ENCODE peak calls at places on chromosomes 2 and 18, in seven cellular contexts. X is upper lobe of right lung, P is fibroblast of lung, N is PC-9, O is heart left ventricle, W is A549, L is astrocyte. Q is an unnamed sample. For H3K4me1, the result is how much of the 10 kb centered on the place peaks cover.

GRCh38 chr2:135245055-135245454 is 193.0 kb downstream of the RAB3GAP1 start:
- DNase-seq in X (no peak), P (peak), N (peak), O (no peak), W (no peak), L (peak), Q (no peak)

GRCh38 chr2:12507295-12507694 is 209.4 kb upstream of the TRIB2 start:
- DNase-seq in X (no peak), P (peak), N (peak), O (no peak), W (no peak), L (peak), Q (no peak)

GRCh38 chr2:129877795-129878775 is 101.4 kb upstream of the RAB6C start:
- DNase-seq in X (peak), P (peak), N (no peak), O (peak), W (peak), L (peak), Q (peak)

GRCh38 chr18:6920099-6920955 is 190.8 kb downstream of the ARHGAP28 start:
- DNase-seq in X (no peak), P (peak), N (peak), O (no peak), W (peak), L (peak), Q (no peak)

GRCh38 chr2:99821572-99822369 is 320.6 kb downstream of the AFF3 start:
- DNase-seq in X (no peak), P (peak), N (no peak), O (no peak), W (no peak), L (peak), Q (no peak)

GRCh38 chr2:173881466-173881865 is 83.7 kb downstream of the SP3 start:
- DNase-seq in X (no peak), P (peak), N (no peak), O (no peak), W (no peak), L (peak), Q (no peak)

GRCh38 chr2:42964444-42965081 is 172.2 kb upstream of the HAAO start:
- DNase-seq in X (no peak), P (peak), N (peak), O (peak), W (no peak), L (peak), Q (peak)

GRCh38 chr2:120936476-120937334 is 201.0 kb downstream of the GLI2 start:
- DNase-seq in X (no peak), P (no peak), N (no peak), O (no peak), W (no peak), L (peak), Q (no peak)

GRCh38 chr2:88753833-88754584 is 62.5 kb downstream of the RPIA start:
- DNase-seq in X (no peak), P (peak), N (no peak), O (no peak), W (no peak), L (peak), Q (no peak)

GRCh38 chr2:233473878-233474277 is 92.7 kb downstream of the USP40 start:
- DNase-seq in X (no peak), P (no peak), N (no peak), O (no peak), W (no peak), L (no peak), Q (no peak)

GRCh38 chr18:27838230-27838629 is 338.7 kb downstream of the CDH2 start:
- DNase-seq in X (no peak), P (no peak), N (no peak), O (no peak), W (no peak), L (peak), Q (no peak)

GRCh38 chr18:59718108-59719057 is 21.2 kb upstream of the CCBE1 start:
- DNase-seq in X (no peak), P (peak), N (peak), O (no peak), W (peak), L (peak), Q (no peak)

GRCh38 chr2:206740800-206741199 is 22.6 kb upstream of the DYTN start:
- DNase-seq in X (no peak), P (no peak), N (no peak), O (no peak), W (no peak), L (no peak), Q (no peak)

GRCh38 chr18:1811282-1811681 is 760.0 kb downstream of the METTL4 start:
- DNase-seq in X (no peak), P (no peak), N (no peak), O (no peak), W (no peak), L (no peak), Q (no peak)

GRCh38 chr2:232354069-232354468 is 24.5 kb upstream of the ALPP start:
- DNase-seq in X (peak), P (no peak), N (no peak), O (no peak), W (no peak), L (no peak), Q (no peak)

GRCh38 chr2:173159794-173160463 is 84.3 kb downstream of the MAP3K20 start:
- DNase-seq in X (peak), P (peak), N (peak), O (peak), W (peak), L (peak), Q (peak)

GRCh38 chr18:70456376-70456775 is 167.5 kb downstream of the SOCS6 start:
- DNase-seq in X (no peak), P (no peak), N (no peak), O (no peak), W (no peak), L (no peak), Q (no peak)

GRCh38 chr2:240742602-240743095 is 51.0 kb downstream of the AQP12A start:
- DNase-seq in X (no peak), P (no peak), N (no peak), O (no peak), W (no peak), L (no peak), Q (no peak)

GRCh38 chr2:144526826-144527225 is 6.9 kb upstream of the ZEB2 start:
- DNase-seq in X (no peak), P (peak), N (no peak), O (no peak), W (no peak), L (no peak), Q (no peak)

GRCh38 chr18:51097046-51097822 is 67.2 kb downstream of the SMAD4 start:
- DNase-seq in X (no peak), P (no peak), N (no peak), O (no peak), W (no peak), L (no peak), Q (no peak)

DNA sequence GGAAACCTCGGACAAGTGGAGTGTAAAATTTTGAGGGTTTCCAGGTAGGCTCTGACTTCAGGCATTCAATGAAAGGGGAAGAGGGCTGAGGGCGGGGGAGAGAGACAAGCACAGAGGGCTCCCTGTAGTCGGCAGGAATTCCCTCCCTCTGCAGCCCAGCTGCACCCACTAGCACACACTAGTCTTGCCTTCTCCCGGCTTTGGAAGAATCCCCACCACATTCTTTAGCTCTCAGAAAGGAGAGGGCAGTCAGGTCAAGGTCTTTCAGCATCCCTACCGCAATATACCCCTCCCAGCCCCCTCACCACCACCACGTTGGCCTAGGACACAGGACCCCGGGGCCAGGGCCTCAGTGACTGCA is 9.7 kb upstream of the SATB2 start:
- DNase-seq in X (no peak), P (no peak), N (no peak), O (no peak), W (no peak), L (no peak), Q (no peak)
- H3K4me1 ChIP-seq in X (under half), P (under half), N (under half), O (under half), W (under half), L (under half), Q (half or more)

GRCh38 chr2:226117506-226118065 is 682.0 kb downstream of the IRS1 start:
- DNase-seq in X (no peak), P (peak), N (no peak), O (no peak), W (no peak), L (peak), Q (no peak)
- H3K4me1 ChIP-seq in X (under half), P (under half), N (half or more), O (under half), W (half or more), L (under half), Q (under half)

DNA sequence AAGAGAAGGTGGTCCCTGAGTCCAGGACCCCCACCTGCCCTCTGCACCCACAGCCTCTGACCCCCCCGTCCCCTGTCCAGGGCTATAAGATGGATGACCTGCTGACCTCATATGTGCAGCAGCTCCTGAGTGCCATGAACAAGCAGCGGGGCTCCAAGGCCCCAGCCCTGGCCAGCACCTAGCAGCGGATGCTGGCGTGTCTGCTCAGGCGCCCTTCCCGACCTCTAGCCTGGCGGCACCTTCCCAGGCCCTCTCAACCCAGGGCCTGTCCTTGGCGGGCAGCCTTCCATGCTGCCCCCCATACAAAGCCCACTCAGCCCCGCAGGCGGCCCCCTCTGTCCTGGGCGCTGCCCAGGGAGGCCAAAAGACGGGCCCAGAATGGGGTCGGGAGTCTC is 8.7 kb upstream of the GPR17 start:
- DNase-seq in X (no peak), P (no peak), N (no peak), O (no peak), W (no peak), L (no peak), Q (no peak)
- H3K4me1 ChIP-seq in X (under half), P (under half), N (under half), O (half or more), W (under half), L (under half), Q (half or more)

GRCh38 chr2:46575467-46575866 is 96.1 kb downstream of the TMEM247 start:
- DNase-seq in X (no peak), P (no peak), N (no peak), O (no peak), W (no peak), L (no peak), Q (no peak)

GRCh38 chr2:46570396-46570795 is 91.0 kb downstream of the TMEM247 start:
- DNase-seq in X (no peak), P (no peak), N (no peak), O (no peak), W (no peak), L (no peak), Q (no peak)

GRCh38 chr2:46569766-46570165 is 90.4 kb downstream of the TMEM247 start:
- DNase-seq in X (no peak), P (no peak), N (no peak), O (no peak), W (no peak), L (no peak), Q (no peak)

GRCh38 chr2:46578966-46579365 is 99.6 kb downstream of the TMEM247 start:
- DNase-seq in X (no peak), P (no peak), N (no peak), O (no peak), W (no peak), L (no peak), Q (no peak)

DNA sequence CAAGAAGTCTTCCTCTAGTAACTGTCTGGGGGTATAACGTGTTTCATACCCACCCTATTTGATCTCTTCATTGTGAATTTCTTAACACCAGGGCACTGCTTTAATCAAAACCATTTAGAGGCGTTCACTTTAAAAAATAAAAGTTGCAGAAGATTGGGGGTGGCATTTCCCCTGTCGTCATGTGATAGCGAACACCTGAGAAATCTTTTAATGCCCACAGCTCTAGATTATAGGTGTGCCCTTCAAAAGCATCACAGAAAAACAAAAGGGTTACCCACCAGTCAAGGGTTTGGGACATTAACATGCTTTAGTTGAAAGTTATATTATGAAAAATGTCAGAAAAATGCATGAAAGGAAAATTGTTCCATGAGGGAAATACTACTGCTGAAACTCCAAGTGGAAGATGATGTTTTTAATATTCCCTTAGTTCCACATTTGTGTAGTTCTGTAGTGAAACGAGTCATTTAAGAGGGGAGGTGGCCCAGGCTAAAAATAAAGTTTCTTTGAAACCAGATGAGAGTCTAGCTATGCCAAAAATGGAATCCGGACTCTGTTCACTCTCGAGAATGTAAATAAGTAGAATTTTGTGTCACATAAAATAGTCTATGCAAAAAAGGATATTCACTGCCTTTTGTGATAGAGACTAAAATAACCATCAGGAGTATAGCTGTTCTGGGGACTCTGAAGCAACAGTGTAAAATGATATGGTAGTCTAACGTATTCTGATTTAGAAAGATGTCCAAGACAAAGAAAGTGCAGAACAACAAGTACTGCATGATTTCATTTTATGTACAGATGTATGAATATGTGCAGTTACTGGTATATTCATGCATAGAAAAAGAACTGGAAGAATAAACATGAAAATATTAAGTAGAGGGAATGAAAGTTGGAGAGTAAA is 95.3 kb downstream of the TMEM247 start:
- DNase-seq in X (no peak), P (peak), N (no peak), O (no peak), W (no peak), L (no peak), Q (no peak)
- H3K4me1 ChIP-seq in X (under half), P (under half), N (under half), O (under half), W (under half), L (under half), Q (half or more)

GRCh38 chr2:218886461-218886947 is 5.9 kb downstream of the WNT10A start:
- DNase-seq in X (no peak), P (no peak), N (no peak), O (no peak), W (no peak), L (no peak), Q (no peak)

GRCh38 chr2:218882866-218883366 is 2.3 kb downstream of the WNT10A start:
- DNase-seq in X (peak), P (no peak), N (no peak), O (no peak), W (no peak), L (no peak), Q (no peak)

GRCh38 chr2:218883491-218884490 is 3.1 kb downstream of the WNT10A start:
- DNase-seq in X (peak), P (no peak), N (no peak), O (no peak), W (no peak), L (no peak), Q (no peak)

GRCh38 chr2:218885981-218886447 is 5.4 kb downstream of the WNT10A start:
- DNase-seq in X (no peak), P (no peak), N (no peak), O (no peak), W (no peak), L (no peak), Q (no peak)

GRCh38 chr2:218884519-218884918 is 3.9 kb downstream of the WNT10A start:
- DNase-seq in X (no peak), P (no peak), N (no peak), O (no peak), W (no peak), L (no peak), Q (no peak)
- H3K4me1 ChIP-seq in X (under half), P (under half), N (under half), O (under half), W (under half), L (under half), Q (under half)